ENCODE peak calls at places on chromosomes 5 and 9, in five cellular contexts. I, X, C, Y and L are unnamed samples.

GRCh38 chr5:4630031-4630430 is 510.1 kb upstream of the ADAMTS16 start:
- DNase-seq in Y (no peak), I (no peak), X (peak; percentile 32), C (no peak), L (no peak)

GRCh38 chr5:141779642-141780041 is 97.6 kb upstream of the ARAP3 start:
- DNase-seq in Y (peak; percentile 7), C (no peak), I (no peak), X (peak; percentile 89), L (no peak)

GRCh38 chr5:179258001-179258921 is 87.0 kb downstream of the ADAMTS2 start:
- DNase-seq in X (no peak), C (no peak), Y (no peak), I (no peak), L (no peak)

GRCh38 chr5:35622974-35623373 is 5.3 kb downstream of the SPEF2 start:
- DNase-seq in C (no peak), I (no peak), X (no peak), Y (no peak), L (no peak)

GRCh38 chr9:76691761-76692313 is 72.4 kb upstream of the PCA3 start:
- DNase-seq in X (no peak), I (no peak), Y (no peak), C (no peak), L (no peak)

GRCh38 chr5:143824851-143825720 is 13.1 kb downstream of the HMHB1 start:
- DNase-seq in C (peak; percentile 9), X (peak; percentile 77), I (peak; percentile 81), Y (peak; percentile 40), L (peak; percentile 38)

GRCh38 chr5:76579166-76579765 is 43.9 kb downstream of the F2RL2 start:
- DNase-seq in I (no peak), C (no peak), Y (no peak), X (no peak), L (no peak)

GRCh38 chr9:109101810-109102209 is 17.9 kb downstream of the TMEM245 start:
- DNase-seq in Y (no peak), X (peak; percentile 90), I (no peak), C (no peak), L (no peak)

GRCh38 chr9:104907278-104907951 is 20.5 kb downstream of the ABCA1 start:
- DNase-seq in Y (no peak), X (peak; percentile 84), I (no peak), C (no peak), L (no peak)

GRCh38 chr5:38994329-38994927 is 79.8 kb downstream of the RICTOR start:
- DNase-seq in C (peak; percentile 20), Y (no peak), I (no peak), X (peak; percentile 59), L (no peak)

GRCh38 chr9:114372971-114373591 is 14.7 kb downstream of the AKNA start:
- DNase-seq in X (no peak), C (no peak), I (peak; percentile 71), Y (peak; percentile 69), L (no peak)